ENCODE peak calls at places on chromosomes 3 and 15, in five cellular contexts. O is K562, M is HepG2, U is H1, H is GM12878. F is an unnamed sample.

GRCh38 chr15:82044373-82045178 is 1.2 kb downstream of the MEX3B start:
- DNase-seq in O (peak; percentile 48), M (no peak), U (peak; percentile 79), H (no peak), F (peak; percentile 82)

GRCh38 chr3:53077476-53078220 is 31.8 kb upstream of the SFMBT1 start:
- DNase-seq in O (no peak), M (no peak), U (no peak), H (no peak), F (no peak)

GRCh38 chr15:57509965-57510364 is 81.7 kb upstream of the MYZAP start:
- DNase-seq in O (no peak), M (no peak), U (no peak), H (no peak), F (no peak)

GRCh38 chr15:47843124-47843663 is 125.9 kb downstream of the SEMA6D start:
- DNase-seq in O (no peak), M (no peak), U (no peak), H (no peak), F (no peak)

GRCh38 chr3:5047764-5048163 is 68.5 kb downstream of the BHLHE40 start:
- DNase-seq in O (no peak), M (peak; percentile 6), U (no peak), H (no peak), F (no peak)

GRCh38 chr3:160564205-160564922 is 1.0 kb downstream of the KPNA4 start:
- DNase-seq in O (no peak), M (peak; percentile 10), U (no peak), H (no peak), F (no peak)

GRCh38 chr15:101773496-101774100 is 29.7 kb upstream of the OR4F6 start:
- DNase-seq in O (no peak), M (peak; percentile 9), U (peak; percentile 72), H (no peak), F (no peak)

GRCh38 chr3:59418836-59419235 is 369.0 kb upstream of the CFAP20DC start:
- DNase-seq in O (no peak), M (no peak), U (no peak), H (no peak), F (no peak)

GRCh38 chr15:36757189-36757814 is 177.9 kb downstream of the CDIN1 start:
- DNase-seq in O (no peak), M (no peak), U (no peak), H (no peak), F (no peak)
- TF ChIP-seq YY1 in O (no peak), M (no peak), U (no peak), H (no peak), F (no peak)

GRCh38 chr15:42166225-42166940 is 9.9 kb upstream of the PLA2G4F start:
- DNase-seq in O (no peak), M (no peak), U (no peak), H (no peak), F (no peak)

GRCh38 chr15:42163291-42163690 is 6.9 kb upstream of the PLA2G4F start:
- DNase-seq in O (no peak), M (no peak), U (no peak), H (no peak), F (no peak)

GRCh38 chr15:42160110-42160509 is 3.7 kb upstream of the PLA2G4F start:
- DNase-seq in O (no peak), M (no peak), U (no peak), H (no peak), F (no peak)

GRCh38 chr15:42165081-42165480 is 8.6 kb upstream of the PLA2G4F start:
- DNase-seq in O (no peak), M (no peak), U (no peak), H (no peak), F (no peak)

GRCh38 chr15:42163947-42164550 is 7.6 kb upstream of the PLA2G4F start:
- DNase-seq in O (no peak), M (no peak), U (no peak), H (no peak), F (no peak)
- TF ChIP-seq JUND in O (no peak), M (no peak), U (no peak), H (no peak), F (no peak)

DNA sequence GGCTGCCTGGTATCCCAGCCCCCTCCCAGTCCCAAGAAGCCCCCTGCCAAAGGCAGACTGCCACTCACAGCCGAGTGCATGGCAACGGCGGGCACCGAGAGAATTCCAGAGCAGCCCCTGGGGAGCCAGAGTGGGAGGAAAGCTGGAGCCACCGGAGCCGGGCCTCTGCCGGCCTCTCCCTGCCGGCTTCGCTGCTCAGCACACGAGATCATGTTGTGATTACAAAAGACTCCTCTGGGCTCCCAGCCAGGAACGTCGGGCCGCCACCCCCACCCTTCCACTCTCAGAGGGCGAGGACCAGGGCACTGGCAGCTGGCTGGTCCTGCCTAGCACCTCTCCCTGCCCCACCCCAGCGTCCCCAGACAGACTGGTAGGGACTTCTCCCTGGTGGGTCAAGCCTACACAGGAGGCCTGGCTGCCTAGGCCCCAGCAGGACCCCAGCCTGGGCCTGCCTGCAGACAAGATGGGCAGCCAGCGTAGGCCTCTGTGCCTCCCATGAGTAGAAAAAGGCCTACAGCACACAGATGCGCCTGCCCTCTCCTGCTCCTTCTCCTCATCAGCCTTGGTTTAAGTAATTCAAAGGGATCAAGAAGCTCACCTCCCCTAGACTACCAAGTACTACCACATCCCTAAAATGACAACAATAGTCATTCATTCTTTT is at the start of gene CCDC9B:
- DNase-seq in O (peak; percentile 63), M (peak; percentile 75), U (peak; percentile 60), H (no peak), F (peak; percentile 91)
- TF ChIP-seq EP300 in O (no peak), M (no peak), U (no peak), H (no peak), F (peak; percentile 34)

DNA sequence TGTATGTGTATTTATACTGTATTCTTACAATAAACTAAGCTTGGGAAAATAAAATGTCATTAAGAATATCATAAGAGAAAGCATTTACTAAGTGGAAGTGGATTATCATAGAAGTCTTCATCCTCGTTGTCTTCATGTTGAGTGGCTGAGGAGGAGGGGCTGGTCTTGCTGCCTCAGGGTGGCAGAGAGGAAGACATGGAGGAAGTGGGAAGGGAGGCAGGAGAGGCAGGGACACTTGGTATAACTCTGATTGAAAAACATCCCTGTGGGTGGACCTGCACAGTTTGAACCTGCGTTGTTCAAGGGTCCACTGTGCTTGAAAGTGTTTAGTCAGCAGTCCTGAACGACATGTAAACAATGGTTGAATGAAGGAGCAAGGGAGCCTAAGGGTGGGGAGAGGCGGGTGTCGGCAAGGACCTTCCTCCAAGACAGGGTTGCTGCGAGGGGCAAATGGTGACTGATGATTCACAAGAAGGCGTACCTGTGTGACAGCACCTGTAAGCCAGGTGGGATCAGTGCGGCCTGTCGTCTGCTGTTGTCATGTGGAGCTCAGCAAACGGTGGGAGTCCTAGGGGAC is 103.8 kb upstream of the KLF13 start:
- DNase-seq in O (no peak), M (no peak), U (no peak), H (no peak), F (no peak)
- TF ChIP-seq YY1 in O (no peak), M (no peak), U (no peak), H (no peak), F (no peak)

DNA sequence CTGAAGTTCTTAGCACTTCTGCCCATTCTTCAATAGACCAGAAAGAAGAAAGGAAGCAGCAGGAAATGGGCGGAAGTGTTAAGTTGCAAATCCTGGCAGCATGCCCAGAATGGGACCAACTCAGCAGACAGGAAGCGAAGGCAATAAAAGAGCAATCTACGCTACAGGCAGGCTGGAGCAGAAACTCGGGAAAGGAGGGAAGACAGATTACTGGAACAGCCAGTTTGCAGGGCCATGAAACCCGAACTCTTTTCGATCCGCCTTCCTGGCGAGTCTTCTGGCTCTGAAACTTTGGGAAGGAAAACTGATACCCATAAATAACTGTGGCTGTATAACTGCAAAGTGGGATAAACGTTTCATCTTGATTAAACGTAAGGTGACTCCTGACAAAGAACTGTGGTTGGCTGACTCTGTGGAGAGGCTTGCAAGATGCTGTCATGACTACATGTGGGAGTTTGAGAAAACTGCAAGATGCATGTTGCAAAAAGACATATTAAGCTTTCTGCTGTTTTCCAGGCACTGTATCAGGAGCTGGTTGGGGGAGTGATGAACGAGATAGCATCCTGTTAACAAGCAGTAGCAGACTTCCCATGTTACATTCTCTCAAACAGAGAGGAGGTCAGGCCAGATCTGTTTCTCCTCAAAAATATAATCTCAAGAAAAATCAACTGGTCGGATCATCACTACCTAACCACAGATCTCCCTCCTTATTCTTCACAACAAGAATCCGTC is 67.8 kb downstream of the FMN1 start:
- DNase-seq in O (no peak), M (peak; percentile 9), U (no peak), H (no peak), F (peak; percentile 36)
- TF ChIP-seq JUND in O (no peak), M (no peak), U (no peak), H (no peak), F (peak; percentile 59)

GRCh38 chr3:155730843-155731242 is 14.0 kb downstream of the PLCH1 start:
- DNase-seq in O (no peak), M (no peak), U (no peak), H (no peak), F (no peak)
- TF ChIP-seq EP300 in O (no peak), M (no peak), U (no peak), H (no peak), F (no peak)

GRCh38 chr3:81443948-81444347 is 317.5 kb downstream of the GBE1 start:
- DNase-seq in O (no peak), M (no peak), U (no peak), H (no peak), F (no peak)
- TF ChIP-seq YY1 in O (no peak), M (no peak), U (no peak), H (no peak), F (no peak)

GRCh38 chr3:109478614-109479013 is 141.3 kb upstream of the DPPA4 start:
- DNase-seq in O (no peak), M (no peak), U (no peak), H (no peak), F (no peak)

GRCh38 chr3:109480014-109480413 is 142.7 kb upstream of the DPPA4 start:
- DNase-seq in O (no peak), M (no peak), U (no peak), H (no peak), F (no peak)
- TF ChIP-seq JUND in O (no peak), M (no peak), U (no peak), H (no peak), F (no peak)

GRCh38 chr3:54324069-54324468 is 201.7 kb downstream of the CACNA2D3 start:
- DNase-seq in O (no peak), M (no peak), U (no peak), H (no peak), F (no peak)
- TF ChIP-seq EP300 in O (no peak), M (no peak), U (no peak), H (no peak), F (no peak)

F was measured in SK-N-SH.